ENCODE peak calls at places on chromosomes 3 and 15, in nine cellular contexts. L is ureter; W is activated gamma-delta T cell treated with Interleukin-2 at 50 U/mL for 16 hours; N is NCI-H2029 treated with DMSO at 0.1 percent for 48 hours; X is Right ventricle myocardium superior; D is islet precursor cell; Y is activated naive CD8-positive, alpha-beta T cell treated with anti-CD3 and anti-CD28 coated beads, Interleukin-2, amount 50 U/mL, for 16 hours; Z is GM23248; I is brain microvascular endothelial cell. A is an unnamed sample.

GRCh38 chr3:180601688-180602666 is at the start of gene TTC14:
- DNase-seq in I (peak), L (peak), Y (peak), N (peak), D (peak), Z (peak), W (peak), X (peak), A (peak)

GRCh38 chr3:194871864-194872668 is 186.4 kb downstream of the FAM43A start:
- DNase-seq in W (no peak), I (peak), D (peak), L (no peak), Y (no peak), X (no peak), Z (peak), N (no peak), A (peak)

GRCh38 chr15:89820651-89821611 is 6.3 kb upstream of the ANPEP start:
- DNase-seq in N (no peak), Y (no peak), X (no peak), L (no peak), Z (peak), W (no peak), I (peak), D (no peak), A (no peak)

GRCh38 chr15:32936283-32936918 is 218.6 kb downstream of the GREM1 start:
- DNase-seq in I (peak), D (no peak), W (no peak), L (no peak), N (no peak), Z (peak), X (no peak), Y (no peak), A (no peak)

GRCh38 chr15:45773149-45773548 is 138.3 kb downstream of the SQOR start:
- DNase-seq in N (no peak), X (no peak), W (no peak), I (no peak), L (no peak), D (no peak), Z (no peak), Y (no peak), A (no peak)

GRCh38 chr3:2823016-2823415 is 287.2 kb downstream of the IL5RA start:
- DNase-seq in D (no peak), Y (no peak), Z (no peak), W (no peak), X (no peak), N (no peak), I (no peak), L (no peak), A (no peak)

GRCh38 chr15:80780416-80781221 is 1.4 kb downstream of the CEMIP start:
- DNase-seq in X (peak), N (no peak), I (peak), W (no peak), Y (no peak), L (peak), D (peak), Z (peak), A (peak)

GRCh38 chr3:9946112-9947024 is 5.8 kb downstream of the PRRT3 start:
- DNase-seq in N (peak), D (peak), Y (peak), L (peak), Z (peak), I (peak), W (peak), X (peak), A (peak)

GRCh38 chr3:5240740-5241139 is 53.2 kb downstream of the EDEM1 start:
- DNase-seq in D (no peak), N (no peak), W (no peak), L (no peak), Y (no peak), X (no peak), I (no peak), Z (no peak), A (no peak)

GRCh38 chr15:83287541-83288027 is 3.1 kb upstream of the BNC1 start:
- DNase-seq in Z (peak), X (no peak), W (no peak), L (no peak), I (peak), Y (no peak), N (no peak), D (peak), A (no peak)

GRCh38 chr3:100086401-100086800 is 27.9 kb downstream of the FILIP1L start:
- DNase-seq in N (no peak), Z (peak), Y (no peak), D (no peak), L (no peak), W (no peak), X (no peak), I (no peak), A (no peak)

A was measured in ELF-1.